ENCODE peak calls at places on chromosomes 1 and 21, in four cellular contexts. R is GM12891, D is GM12878, Z is K562. A is an unnamed sample.

GRCh38 chr1:204842892-204843291 is 27.8 kb upstream of the NFASC start:
- DNase-seq in R (no peak), D (no peak), Z (no peak), A (no peak)

GRCh38 chr1:154856049-154856448 is 14.0 kb downstream of the KCNN3 start:
- DNase-seq in R (no peak), D (no peak), Z (no peak), A (no peak)

GRCh38 chr1:11316701-11317100 is 43.7 kb downstream of the UBIAD1 start:
- DNase-seq in R (no peak), D (no peak), Z (no peak), A (no peak)

GRCh38 chr1:107105914-107106313 is 34.9 kb upstream of the NTNG1 start:
- DNase-seq in R (no peak), D (no peak), Z (no peak), A (no peak)

GRCh38 chr1:11753555-11754208 is 8.3 kb upstream of the C1orf167 start:
- DNase-seq in R (no peak), D (no peak), Z (no peak), A (no peak)

GRCh38 chr1:201471772-201472171 is 2.8 kb upstream of the PHLDA3 start:
- DNase-seq in R (no peak), D (no peak), Z (no peak), A (no peak)

GRCh38 chr1:197553281-197553680 is 222.0 kb downstream of the DENND1B start:
- DNase-seq in R (no peak), D (no peak), Z (no peak), A (no peak)

GRCh38 chr1:61853545-61853944 is 111.3 kb downstream of the PATJ start:
- DNase-seq in R (no peak), D (no peak), Z (no peak), A (no peak)

GRCh38 chr1:116284819-116285390 is 88.1 kb upstream of the ATP1A1 start:
- DNase-seq in R (no peak), D (no peak), Z (no peak), A (no peak)

GRCh38 chr1:234617986-234618725 is 8.2 kb upstream of the IRF2BP2 start:
- DNase-seq in R (no peak), D (no peak), Z (no peak), A (no peak)

GRCh38 chr21:36205962-36206361 is 49.3 kb downstream of the DOP1B start:
- DNase-seq in R (no peak), D (no peak), Z (no peak), A (no peak)

GRCh38 chr1:111709986-111710385 is 29.2 kb downstream of the INKA2 start:
- DNase-seq in R (no peak), D (no peak), Z (no peak), A (no peak)

GRCh38 chr1:37478451-37478871 is 4.1 kb downstream of the ZC3H12A start:
- DNase-seq in R (no peak), D (no peak), Z (no peak), A (peak)

GRCh38 chr21:16116798-16117197 is 387.0 kb downstream of the USP25 start:
- DNase-seq in R (no peak), D (no peak), Z (no peak), A (no peak)

GRCh38 chr21:15794277-15794912 is 64.6 kb downstream of the USP25 start:
- DNase-seq in R (no peak), D (no peak), Z (no peak), A (no peak)

GRCh38 chr1:24003331-24003972 is 23.3 kb upstream of the SRSF10 start:
- DNase-seq in R (no peak), D (peak), Z (no peak), A (no peak)

DNA sequence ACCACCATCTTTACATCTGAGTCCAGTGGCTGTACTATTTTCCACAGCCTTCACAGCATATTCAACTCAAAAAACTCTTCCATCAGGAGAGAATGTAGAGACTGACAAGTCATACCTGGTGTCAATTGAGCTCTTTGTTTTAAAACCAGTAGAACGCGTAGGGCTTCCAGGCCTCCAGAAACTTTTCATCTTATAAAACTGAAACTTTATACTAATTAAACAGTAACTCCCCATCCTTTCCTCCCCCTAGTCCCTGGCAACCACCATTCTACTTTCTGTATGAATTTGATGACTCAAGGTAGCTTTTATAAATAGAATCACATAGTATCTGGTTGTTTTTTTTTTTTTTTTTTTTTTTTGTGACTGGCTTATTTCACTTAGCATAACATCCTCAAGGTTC is 40.2 kb downstream of the ZSCAN20 start:
- DNase-seq in R (no peak), D (no peak), Z (no peak), A (no peak)
- TF ChIP-seq POLR2AphosphoS5 in R (no peak), D (no peak), Z (no peak), A (no peak)

GRCh38 chr1:151716771-151717631 is at the start of gene CELF3:
- DNase-seq in R (no peak), D (no peak), Z (peak), A (no peak)

GRCh38 chr1:151716405-151716762 is 219 bp downstream of the CELF3 start:
- DNase-seq in R (no peak), D (no peak), Z (no peak), A (no peak)

GRCh38 chr1:151713874-151714273 is 2.7 kb downstream of the CELF3 start:
- DNase-seq in R (no peak), D (no peak), Z (no peak), A (no peak)

GRCh38 chr1:151714820-151715725 is 1.5 kb downstream of the CELF3 start:
- DNase-seq in R (no peak), D (no peak), Z (peak), A (no peak)

GRCh38 chr1:151715726-151716404 is 738 bp downstream of the CELF3 start:
- DNase-seq in R (no peak), D (no peak), Z (peak), A (no peak)
- TF ChIP-seq SPI1 in R (no peak), D (no peak), Z (no peak), A (no peak)

DNA sequence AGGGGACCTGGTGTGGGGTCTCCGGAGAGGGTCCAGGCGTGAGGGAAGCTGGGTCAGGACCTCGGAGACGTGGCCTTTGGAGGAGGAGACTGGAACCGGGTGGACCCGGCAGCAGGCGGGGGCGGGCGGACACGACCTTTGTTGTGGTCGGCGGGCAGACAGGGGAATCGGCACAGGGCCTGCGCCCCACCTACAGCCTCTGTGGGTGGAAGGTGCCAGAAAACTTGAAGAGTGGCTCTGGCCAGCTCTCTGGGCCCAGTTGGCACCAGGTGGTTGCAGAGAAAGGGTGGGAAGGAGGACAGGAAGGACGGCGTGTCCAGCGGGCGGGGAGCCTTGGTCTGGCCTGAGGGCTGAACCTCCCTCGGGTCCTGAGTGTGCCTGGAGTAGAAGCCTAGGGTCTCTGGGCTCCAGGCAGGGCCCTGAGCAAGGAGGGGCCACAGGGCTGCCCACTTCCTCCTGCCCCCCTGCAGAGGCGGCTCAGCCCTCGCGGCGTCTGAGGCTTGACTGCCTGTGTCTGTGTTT is 7.7 kb upstream of the TTLL10 start:
- DNase-seq in R (no peak), D (no peak), Z (peak), A (no peak)
- TF ChIP-seq POLR2AphosphoS5 in R (no peak), D (no peak), Z (no peak), A (no peak)

GRCh38 chr1:182259963-182260362 is 131.6 kb downstream of the GLUL start:
- DNase-seq in R (no peak), D (no peak), Z (no peak), A (peak)
- TF ChIP-seq SPI1 in R (no peak), D (no peak), Z (no peak), A (no peak)

GRCh38 chr1:222974496-222974895 is 159.7 kb downstream of the DISP1 start:
- DNase-seq in R (no peak), D (no peak), Z (no peak), A (no peak)

GRCh38 chr1:222970711-222971110 is 155.9 kb downstream of the DISP1 start:
- DNase-seq in R (no peak), D (no peak), Z (no peak), A (no peak)

GRCh38 chr1:222973561-222973960 is 158.7 kb downstream of the DISP1 start:
- DNase-seq in R (no peak), D (no peak), Z (no peak), A (no peak)

GRCh38 chr1:222975472-222976122 is 160.8 kb downstream of the DISP1 start:
- DNase-seq in R (no peak), D (no peak), Z (no peak), A (no peak)

GRCh38 chr1:222970040-222970439 is 155.2 kb downstream of the DISP1 start:
- DNase-seq in R (no peak), D (no peak), Z (no peak), A (no peak)
- TF ChIP-seq POLR2AphosphoS5 in R (no peak), D (no peak), Z (no peak), A (no peak)

DNA sequence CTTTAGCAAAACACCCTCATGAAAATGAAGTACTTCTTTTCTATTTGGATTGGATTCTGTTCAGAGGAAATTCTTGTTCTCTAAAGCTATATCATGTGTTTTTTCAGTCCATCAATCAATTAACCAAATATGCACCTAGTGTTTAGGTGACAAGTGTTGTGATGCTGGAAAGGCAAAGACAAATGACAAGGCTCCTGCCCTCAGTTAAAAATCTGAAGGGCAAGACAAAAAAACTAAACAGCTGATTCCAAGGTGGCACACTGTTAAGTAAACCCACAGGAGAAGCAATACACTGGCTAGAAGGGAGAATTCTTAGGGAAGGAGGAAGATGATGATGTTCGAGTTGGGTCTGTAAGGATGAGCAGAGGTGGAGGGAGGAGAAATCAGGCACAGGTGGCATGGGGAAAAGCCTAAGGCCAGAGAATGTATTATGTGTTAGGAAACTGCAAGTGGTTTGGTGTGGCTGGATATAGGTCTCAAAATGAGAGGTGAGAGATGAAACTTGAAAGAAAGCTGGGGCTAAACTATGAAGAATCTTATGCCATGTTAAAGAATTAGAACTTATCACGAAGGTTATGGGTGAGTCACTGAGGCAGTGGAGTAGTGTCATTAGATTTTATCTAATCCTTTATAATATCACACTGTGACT is 51.8 kb upstream of the GFI1 start:
- DNase-seq in R (no peak), D (peak), Z (no peak), A (no peak)
- TF ChIP-seq SPI1 in R (no peak), D (no peak), Z (no peak), A (no peak)

A was measured in HL-60.